ENCODE peak calls at places on chromosome 19, in seven cellular contexts. One of them, this sample, is unnamed.

GRCh38 chr19:48249502-48250014 is 6.2 kb downstream of the CARD8 start:
- DNase-seq in body of pancreas: no peak
- DNase-seq in fibroblast of pulmonary artery: peak
- DNase-seq in neuronal stem cell: no peak
- DNase-seq in fibroblast of villous mesenchyme: no peak
- DNase-seq in lower leg skin: peak
- DNase-seq in mucosa of descending colon: peak
- DNase-seq in this sample: peak

GRCh38 chr19:6239401-6239844 is 40.4 kb downstream of the MLLT1 start:
- DNase-seq in body of pancreas: no peak
- DNase-seq in fibroblast of pulmonary artery: peak
- DNase-seq in neuronal stem cell: no peak
- DNase-seq in fibroblast of villous mesenchyme: no peak
- DNase-seq in lower leg skin: no peak
- DNase-seq in mucosa of descending colon: peak
- DNase-seq in this sample: peak

GRCh38 chr19:15195987-15196682 is 4.7 kb downstream of the NOTCH3 start:
- DNase-seq in body of pancreas: peak
- DNase-seq in fibroblast of pulmonary artery: no peak
- DNase-seq in neuronal stem cell: no peak
- DNase-seq in fibroblast of villous mesenchyme: peak
- DNase-seq in lower leg skin: peak
- DNase-seq in mucosa of descending colon: peak
- DNase-seq in this sample: no peak

GRCh38 chr19:1274852-1275259 is 474 bp upstream of the FAM174C start:
- DNase-seq in body of pancreas: no peak
- DNase-seq in fibroblast of pulmonary artery: no peak
- DNase-seq in neuronal stem cell: no peak
- DNase-seq in fibroblast of villous mesenchyme: no peak
- DNase-seq in lower leg skin: no peak
- DNase-seq in mucosa of descending colon: no peak
- DNase-seq in this sample: no peak

GRCh38 chr19:7505682-7506384 is 10.1 kb upstream of the ZNF358 start:
- DNase-seq in body of pancreas: peak
- DNase-seq in fibroblast of pulmonary artery: no peak
- DNase-seq in neuronal stem cell: no peak
- DNase-seq in fibroblast of villous mesenchyme: no peak
- DNase-seq in lower leg skin: no peak
- DNase-seq in mucosa of descending colon: peak
- DNase-seq in this sample: no peak

GRCh38 chr19:22622020-22622419 is 12.1 kb upstream of the ZNF492 start:
- DNase-seq in body of pancreas: no peak
- DNase-seq in fibroblast of pulmonary artery: no peak
- DNase-seq in neuronal stem cell: no peak
- DNase-seq in fibroblast of villous mesenchyme: no peak
- DNase-seq in lower leg skin: peak
- DNase-seq in mucosa of descending colon: no peak
- DNase-seq in this sample: no peak

GRCh38 chr19:2167896-2168618 is 4.3 kb downstream of the DOT1L start:
- DNase-seq in body of pancreas: no peak
- DNase-seq in fibroblast of pulmonary artery: peak
- DNase-seq in neuronal stem cell: no peak
- DNase-seq in fibroblast of villous mesenchyme: peak
- DNase-seq in lower leg skin: peak
- DNase-seq in mucosa of descending colon: peak
- DNase-seq in this sample: peak

GRCh38 chr19:40549007-40549708 is 27.5 kb upstream of the SHKBP1 start:
- DNase-seq in body of pancreas: peak
- DNase-seq in fibroblast of pulmonary artery: peak
- DNase-seq in neuronal stem cell: peak
- DNase-seq in fibroblast of villous mesenchyme: peak
- DNase-seq in lower leg skin: no peak
- DNase-seq in mucosa of descending colon: peak
- DNase-seq in this sample: peak

GRCh38 chr19:3098515-3099346 is 4.6 kb downstream of the GNA11 start:
- DNase-seq in body of pancreas: peak
- DNase-seq in fibroblast of pulmonary artery: no peak
- DNase-seq in neuronal stem cell: no peak
- DNase-seq in fibroblast of villous mesenchyme: peak
- DNase-seq in lower leg skin: peak
- DNase-seq in mucosa of descending colon: peak
- DNase-seq in this sample: peak

GRCh38 chr19:55379161-55379560 is 2.5 kb downstream of the TMEM190 start:
- DNase-seq in body of pancreas: no peak
- DNase-seq in fibroblast of pulmonary artery: no peak
- DNase-seq in neuronal stem cell: no peak
- DNase-seq in fibroblast of villous mesenchyme: no peak
- DNase-seq in lower leg skin: no peak
- DNase-seq in mucosa of descending colon: no peak
- DNase-seq in this sample: no peak

GRCh38 chr19:27794444-27795042 is 1418.4 kb downstream of the UQCRFS1 start:
- DNase-seq in body of pancreas: no peak
- DNase-seq in fibroblast of pulmonary artery: peak
- DNase-seq in neuronal stem cell: peak
- DNase-seq in fibroblast of villous mesenchyme: peak
- DNase-seq in lower leg skin: no peak
- DNase-seq in mucosa of descending colon: no peak
- DNase-seq in this sample: no peak

GRCh38 chr19:16400911-16401675 is 70.7 kb downstream of the EPS15L1 start:
- DNase-seq in body of pancreas: no peak
- DNase-seq in fibroblast of pulmonary artery: no peak
- DNase-seq in neuronal stem cell: no peak
- DNase-seq in fibroblast of villous mesenchyme: no peak
- DNase-seq in lower leg skin: peak
- DNase-seq in mucosa of descending colon: no peak
- DNase-seq in this sample: no peak

GRCh38 chr19:56671613-56671994 is at the start of gene ZNF835:
- DNase-seq in body of pancreas: peak
- DNase-seq in fibroblast of pulmonary artery: peak
- DNase-seq in neuronal stem cell: peak
- DNase-seq in fibroblast of villous mesenchyme: peak
- DNase-seq in lower leg skin: peak
- DNase-seq in mucosa of descending colon: peak
- DNase-seq in this sample: no peak

GRCh38 chr19:934865-935422 is 9.1 kb downstream of the ARID3A start:
- DNase-seq in body of pancreas: peak
- DNase-seq in fibroblast of pulmonary artery: peak
- DNase-seq in neuronal stem cell: no peak
- DNase-seq in fibroblast of villous mesenchyme: peak
- DNase-seq in lower leg skin: peak
- DNase-seq in mucosa of descending colon: peak
- DNase-seq in this sample: peak

GRCh38 chr19:17098326-17098725 is 22.7 kb downstream of the MYO9B start:
- DNase-seq in body of pancreas: no peak
- DNase-seq in fibroblast of pulmonary artery: no peak
- DNase-seq in neuronal stem cell: no peak
- DNase-seq in fibroblast of villous mesenchyme: no peak
- DNase-seq in lower leg skin: no peak
- DNase-seq in mucosa of descending colon: no peak
- DNase-seq in this sample: no peak

GRCh38 chr19:44050740-44051653 is 839 bp upstream of the ZNF223 start:
- DNase-seq in body of pancreas: peak
- DNase-seq in fibroblast of pulmonary artery: peak
- DNase-seq in neuronal stem cell: no peak
- DNase-seq in fibroblast of villous mesenchyme: no peak
- DNase-seq in lower leg skin: no peak
- DNase-seq in mucosa of descending colon: peak
- DNase-seq in this sample: no peak

GRCh38 chr19:44745386-44745831 is 3.1 kb upstream of the BCL3 start:
- DNase-seq in body of pancreas: no peak
- DNase-seq in fibroblast of pulmonary artery: peak
- DNase-seq in neuronal stem cell: no peak
- DNase-seq in fibroblast of villous mesenchyme: peak
- DNase-seq in lower leg skin: peak
- DNase-seq in mucosa of descending colon: peak
- DNase-seq in this sample: no peak

GRCh38 chr19:13181747-13182388 is 31.7 kb downstream of the IER2 start:
- DNase-seq in body of pancreas: peak
- DNase-seq in fibroblast of pulmonary artery: peak
- DNase-seq in neuronal stem cell: no peak
- DNase-seq in fibroblast of villous mesenchyme: peak
- DNase-seq in lower leg skin: no peak
- DNase-seq in mucosa of descending colon: peak
- DNase-seq in this sample: peak

GRCh38 chr19:42344336-42344893 is 19.0 kb downstream of the MEGF8 start:
- DNase-seq in body of pancreas: no peak
- DNase-seq in fibroblast of pulmonary artery: no peak
- DNase-seq in neuronal stem cell: no peak
- DNase-seq in fibroblast of villous mesenchyme: no peak
- DNase-seq in lower leg skin: no peak
- DNase-seq in mucosa of descending colon: no peak
- DNase-seq in this sample: no peak

GRCh38 chr19:282501-282900 is 8.7 kb downstream of the PLPP2 start:
- DNase-seq in body of pancreas: no peak
- DNase-seq in fibroblast of pulmonary artery: no peak
- DNase-seq in neuronal stem cell: no peak
- DNase-seq in fibroblast of villous mesenchyme: no peak
- DNase-seq in lower leg skin: no peak
- DNase-seq in mucosa of descending colon: no peak
- DNase-seq in this sample: no peak

GRCh38 chr19:52741951-52742485 is 7.2 kb upstream of the ZNF611 start:
- DNase-seq in body of pancreas: no peak
- DNase-seq in fibroblast of pulmonary artery: no peak
- DNase-seq in neuronal stem cell: no peak
- DNase-seq in fibroblast of villous mesenchyme: no peak
- DNase-seq in lower leg skin: no peak
- DNase-seq in mucosa of descending colon: no peak
- DNase-seq in this sample: no peak

GRCh38 chr19:57675881-57676280 is 5.9 kb upstream of the ZNF551 start:
- DNase-seq in body of pancreas: no peak
- DNase-seq in fibroblast of pulmonary artery: no peak
- DNase-seq in neuronal stem cell: no peak
- DNase-seq in fibroblast of villous mesenchyme: no peak
- DNase-seq in lower leg skin: no peak
- DNase-seq in mucosa of descending colon: no peak
- DNase-seq in this sample: no peak

GRCh38 chr19:7701654-7702457 is at the start of gene FCER2:
- DNase-seq in body of pancreas: no peak
- DNase-seq in fibroblast of pulmonary artery: no peak
- DNase-seq in neuronal stem cell: no peak
- DNase-seq in fibroblast of villous mesenchyme: no peak
- DNase-seq in lower leg skin: no peak
- DNase-seq in mucosa of descending colon: no peak
- DNase-seq in this sample: no peak

GRCh38 chr19:7869453-7869909 is 4.7 kb downstream of the PRR36 start:
- DNase-seq in body of pancreas: peak
- DNase-seq in fibroblast of pulmonary artery: peak
- DNase-seq in neuronal stem cell: no peak
- DNase-seq in fibroblast of villous mesenchyme: peak
- DNase-seq in lower leg skin: peak
- DNase-seq in mucosa of descending colon: peak
- DNase-seq in this sample: peak

DNA sequence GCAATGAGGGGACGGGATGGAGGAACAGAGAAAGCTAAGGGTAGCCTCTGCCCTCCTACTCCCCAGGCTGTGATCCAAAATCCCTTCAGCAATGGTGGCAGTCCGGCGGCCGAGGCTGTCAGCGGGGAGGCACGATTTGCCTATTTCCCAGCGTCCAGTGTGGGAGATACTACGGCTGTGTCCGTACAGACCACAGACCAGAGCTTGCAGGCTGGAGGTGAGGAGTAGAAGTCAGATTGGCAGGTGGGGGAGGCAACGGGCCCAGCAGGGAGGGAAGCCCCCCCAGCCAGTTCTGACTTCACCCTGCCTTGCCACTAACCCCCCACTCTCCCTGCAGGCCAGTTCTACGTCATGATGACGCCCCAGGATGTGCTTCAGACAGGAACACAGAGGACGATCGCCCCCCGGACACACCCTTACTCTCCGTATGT is 1.6 kb downstream of the USF2 start:
- DNase-seq in body of pancreas: no peak
- DNase-seq in fibroblast of pulmonary artery: no peak
- DNase-seq in neuronal stem cell: no peak
- DNase-seq in fibroblast of villous mesenchyme: no peak
- DNase-seq in lower leg skin: no peak
- DNase-seq in mucosa of descending colon: no peak
- DNase-seq in this sample: no peak
- H3K4me3 ChIP-seq in body of pancreas: no peak
- H3K4me3 ChIP-seq in fibroblast of pulmonary artery: no peak
- H3K4me3 ChIP-seq in neuronal stem cell: peak
- H3K4me3 ChIP-seq in fibroblast of villous mesenchyme: no peak
- H3K4me3 ChIP-seq in lower leg skin: no peak
- H3K4me3 ChIP-seq in mucosa of descending colon: no peak
- H3K4me3 ChIP-seq in this sample: no peak

GRCh38 chr19:9306443-9306842 is 3.2 kb downstream of the ZNF699 start:
- DNase-seq in body of pancreas: no peak
- DNase-seq in fibroblast of pulmonary artery: peak
- DNase-seq in neuronal stem cell: no peak
- DNase-seq in fibroblast of villous mesenchyme: peak
- DNase-seq in lower leg skin: no peak
- DNase-seq in mucosa of descending colon: no peak
- DNase-seq in this sample: no peak
- H3K4me3 ChIP-seq in body of pancreas: no peak
- H3K4me3 ChIP-seq in fibroblast of pulmonary artery: no peak
- H3K4me3 ChIP-seq in neuronal stem cell: no peak
- H3K4me3 ChIP-seq in fibroblast of villous mesenchyme: no peak
- H3K4me3 ChIP-seq in lower leg skin: no peak
- H3K4me3 ChIP-seq in mucosa of descending colon: no peak
- H3K4me3 ChIP-seq in this sample: no peak

GRCh38 chr19:18253716-18254115 is 20.5 kb downstream of the IQCN start:
- DNase-seq in body of pancreas: no peak
- DNase-seq in fibroblast of pulmonary artery: no peak
- DNase-seq in neuronal stem cell: no peak
- DNase-seq in fibroblast of villous mesenchyme: no peak
- DNase-seq in lower leg skin: no peak
- DNase-seq in mucosa of descending colon: peak
- DNase-seq in this sample: no peak
- H3K4me3 ChIP-seq in body of pancreas: no peak
- H3K4me3 ChIP-seq in fibroblast of pulmonary artery: no peak
- H3K4me3 ChIP-seq in neuronal stem cell: no peak
- H3K4me3 ChIP-seq in fibroblast of villous mesenchyme: no peak
- H3K4me3 ChIP-seq in lower leg skin: no peak
- H3K4me3 ChIP-seq in mucosa of descending colon: no peak
- H3K4me3 ChIP-seq in this sample: no peak

GRCh38 chr19:34960103-34960805 is 3.8 kb downstream of the ZNF792 start:
- DNase-seq in body of pancreas: no peak
- DNase-seq in fibroblast of pulmonary artery: peak
- DNase-seq in neuronal stem cell: no peak
- DNase-seq in fibroblast of villous mesenchyme: no peak
- DNase-seq in lower leg skin: peak
- DNase-seq in mucosa of descending colon: no peak
- DNase-seq in this sample: no peak

GRCh38 chr19:34962945-34963530 is 991 bp downstream of the ZNF792 start:
- DNase-seq in body of pancreas: no peak
- DNase-seq in fibroblast of pulmonary artery: peak
- DNase-seq in neuronal stem cell: no peak
- DNase-seq in fibroblast of villous mesenchyme: no peak
- DNase-seq in lower leg skin: peak
- DNase-seq in mucosa of descending colon: peak
- DNase-seq in this sample: peak

GRCh38 chr19:34961775-34962174 is 2.3 kb downstream of the ZNF792 start:
- DNase-seq in body of pancreas: no peak
- DNase-seq in fibroblast of pulmonary artery: no peak
- DNase-seq in neuronal stem cell: no peak
- DNase-seq in fibroblast of villous mesenchyme: no peak
- DNase-seq in lower leg skin: peak
- DNase-seq in mucosa of descending colon: no peak
- DNase-seq in this sample: no peak

GRCh38 chr19:34962281-34962944 is 1.6 kb downstream of the ZNF792 start:
- DNase-seq in body of pancreas: no peak
- DNase-seq in fibroblast of pulmonary artery: peak
- DNase-seq in neuronal stem cell: no peak
- DNase-seq in fibroblast of villous mesenchyme: no peak
- DNase-seq in lower leg skin: peak
- DNase-seq in mucosa of descending colon: no peak
- DNase-seq in this sample: peak

GRCh38 chr19:34960940-34961679 is 2.9 kb downstream of the ZNF792 start:
- DNase-seq in body of pancreas: no peak
- DNase-seq in fibroblast of pulmonary artery: no peak
- DNase-seq in neuronal stem cell: no peak
- DNase-seq in fibroblast of villous mesenchyme: no peak
- DNase-seq in lower leg skin: peak
- DNase-seq in mucosa of descending colon: no peak
- DNase-seq in this sample: no peak
- H3K4me3 ChIP-seq in body of pancreas: no peak
- H3K4me3 ChIP-seq in fibroblast of pulmonary artery: peak
- H3K4me3 ChIP-seq in neuronal stem cell: no peak
- H3K4me3 ChIP-seq in fibroblast of villous mesenchyme: no peak
- H3K4me3 ChIP-seq in lower leg skin: no peak
- H3K4me3 ChIP-seq in mucosa of descending colon: no peak
- H3K4me3 ChIP-seq in this sample: peak

This sample was measured in endothelial cell of umbilical vein.